ENCODE peak calls at places on chromosomes 5 and 9, in eight cellular contexts. G is H9; B is PC-9; Z is CD8-positive, alpha-beta memory T cell; R is uterus; C is SK-N-SH; Q is lower lobe of right lung; E is stomach. L is an unnamed sample.

GRCh38 chr9:113474372-113474771 is 10.8 kb downstream of the RGS3 start:
- DNase-seq in G (no peak), B (no peak), Z (no peak), R (no peak), C (peak; percentile 60), Q (no peak), E (no peak), L (no peak)

GRCh38 chr5:116765441-116765840 is 190.8 kb upstream of the SEMA6A start:
- DNase-seq in G (no peak), B (no peak), Z (no peak), R (no peak), C (no peak), Q (no peak), E (no peak), L (no peak)

GRCh38 chr5:64497390-64497789 is 8.4 kb upstream of the RGS7BP start:
- DNase-seq in G (no peak), B (no peak), Z (no peak), R (no peak), C (no peak), Q (no peak), E (no peak), L (no peak)

GRCh38 chr5:80177236-80177635 is 78.6 kb downstream of the SERINC5 start:
- DNase-seq in G (no peak), B (no peak), Z (no peak), R (no peak), C (no peak), Q (no peak), E (no peak), L (no peak)

GRCh38 chr5:142664634-142665033 is 21.3 kb downstream of the FGF1 start:
- DNase-seq in G (no peak), B (no peak), Z (no peak), R (no peak), C (no peak), Q (peak; percentile 55), E (no peak), L (no peak)

GRCh38 chr9:69153707-69154521 is 20.2 kb upstream of the TJP2 start:
- DNase-seq in G (peak; percentile 26), B (no peak), Z (no peak), R (no peak), C (no peak), Q (no peak), E (no peak), L (no peak)

GRCh38 chr9:104780796-104781395 is 17.0 kb downstream of the NIPSNAP3B start:
- DNase-seq in G (no peak), B (peak; percentile 43), Z (no peak), R (no peak), C (no peak), Q (no peak), E (no peak), L (no peak)

GRCh38 chr9:81292056-81292805 is 397.1 kb downstream of the TLE1 start:
- DNase-seq in G (peak; percentile 26), B (no peak), Z (no peak), R (no peak), C (no peak), Q (no peak), E (no peak), L (no peak)

GRCh38 chr9:133980864-133981588 is 11.1 kb downstream of the VAV2 start:
- DNase-seq in G (no peak), B (no peak), Z (no peak), R (no peak), C (peak; percentile 45), Q (peak; percentile 29), E (no peak), L (no peak)

GRCh38 chr5:60382761-60383160 is 317.2 kb downstream of the DEPDC1B start:
- DNase-seq in G (no peak), B (no peak), Z (no peak), R (no peak), C (peak; percentile 16), Q (no peak), E (no peak), L (no peak)

GRCh38 chr9:38639577-38639940 is 19.2 kb upstream of the ANKRD18A start:
- DNase-seq in G (no peak), B (no peak), Z (no peak), R (no peak), C (no peak), Q (no peak), E (no peak), L (no peak)

GRCh38 chr5:172105811-172106210 is 82.2 kb downstream of the STK10 start:
- DNase-seq in G (no peak), B (no peak), Z (no peak), R (no peak), C (no peak), Q (peak; percentile 35), E (no peak), L (no peak)

GRCh38 chr5:145979270-145980223 is 43.2 kb downstream of the SH3RF2 start:
- DNase-seq in G (no peak), B (no peak), Z (no peak), R (no peak), C (no peak), Q (no peak), E (peak; percentile 63), L (no peak)

GRCh38 chr5:145978672-145979071 is 42.3 kb downstream of the SH3RF2 start:
- DNase-seq in G (no peak), B (no peak), Z (no peak), R (no peak), C (no peak), Q (no peak), E (peak; percentile 71), L (peak; percentile 18)

GRCh38 chr5:145981612-145982571 is 45.5 kb downstream of the SH3RF2 start:
- DNase-seq in G (no peak), B (peak; percentile 89), Z (no peak), R (no peak), C (no peak), Q (peak; percentile 55), E (peak; percentile 63), L (no peak)

GRCh38 chr5:145980718-145981117 is 44.3 kb downstream of the SH3RF2 start:
- DNase-seq in G (no peak), B (no peak), Z (no peak), R (no peak), C (no peak), Q (no peak), E (no peak), L (no peak)

GRCh38 chr5:145980257-145980656 is 43.9 kb downstream of the SH3RF2 start:
- DNase-seq in G (no peak), B (no peak), Z (no peak), R (no peak), C (no peak), Q (no peak), E (no peak), L (no peak)
- H3K4me1 ChIP-seq in G (peaks cover 8% of the 10 kb centered on the region), B (peaks cover 64% of the 10 kb centered on the region), Z (no peaks in the 10 kb centered on the region), R (no peaks in the 10 kb centered on the region), C (peaks cover 19% of the 10 kb centered on the region), Q (peaks cover 19% of the 10 kb centered on the region), E (peaks cover 65% of the 10 kb centered on the region), L (peaks cover 59% of the 10 kb centered on the region)

DNA sequence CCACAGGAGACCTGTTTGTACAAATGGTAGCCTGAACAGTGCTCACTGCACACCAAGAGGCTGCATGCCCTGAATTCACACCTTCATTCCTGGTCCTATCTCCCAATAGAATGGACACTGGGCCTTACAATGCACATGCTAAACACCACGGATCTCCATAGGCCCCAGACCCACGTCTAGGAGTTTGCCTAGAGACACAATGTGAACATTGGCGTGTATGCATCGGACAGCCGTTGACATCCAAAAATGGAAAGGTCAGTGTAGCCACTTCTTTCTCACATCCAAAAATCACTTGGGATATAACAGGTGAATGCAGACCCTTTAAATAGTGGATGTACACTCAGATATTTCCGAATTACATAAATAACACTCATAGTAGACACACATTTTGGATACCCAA is 927 bp downstream of the PAX5 start:
- DNase-seq in G (no peak), B (no peak), Z (no peak), R (no peak), C (no peak), Q (no peak), E (no peak), L (no peak)
- H3K27me3 ChIP-seq in G (peaks cover 84% of the 10 kb centered on the region), B (peaks cover 5% of the 10 kb centered on the region), Z (peaks cover 86% of the 10 kb centered on the region), R (peaks cover 42% of the 10 kb centered on the region), C (peaks cover 77% of the 10 kb centered on the region), Q (peaks cover 100% of the 10 kb centered on the region), E (peaks cover 100% of the 10 kb centered on the region), L (peaks cover 100% of the 10 kb centered on the region)

GRCh38 chr9:89865981-89866380 is 261.2 kb downstream of the GADD45G start:
- DNase-seq in G (no peak), B (no peak), Z (no peak), R (no peak), C (no peak), Q (peak; percentile 39), E (no peak), L (no peak)

GRCh38 chr9:89870207-89870606 is 265.4 kb downstream of the GADD45G start:
- DNase-seq in G (no peak), B (no peak), Z (no peak), R (peak; percentile 50), C (no peak), Q (peak; percentile 3), E (peak; percentile 7), L (no peak)

GRCh38 chr9:89865357-89865756 is 260.5 kb downstream of the GADD45G start:
- DNase-seq in G (no peak), B (no peak), Z (no peak), R (no peak), C (no peak), Q (peak; percentile 15), E (no peak), L (no peak)

GRCh38 chr9:89869774-89870173 is 265.0 kb downstream of the GADD45G start:
- DNase-seq in G (no peak), B (no peak), Z (no peak), R (no peak), C (no peak), Q (peak; percentile 16), E (no peak), L (no peak)

DNA sequence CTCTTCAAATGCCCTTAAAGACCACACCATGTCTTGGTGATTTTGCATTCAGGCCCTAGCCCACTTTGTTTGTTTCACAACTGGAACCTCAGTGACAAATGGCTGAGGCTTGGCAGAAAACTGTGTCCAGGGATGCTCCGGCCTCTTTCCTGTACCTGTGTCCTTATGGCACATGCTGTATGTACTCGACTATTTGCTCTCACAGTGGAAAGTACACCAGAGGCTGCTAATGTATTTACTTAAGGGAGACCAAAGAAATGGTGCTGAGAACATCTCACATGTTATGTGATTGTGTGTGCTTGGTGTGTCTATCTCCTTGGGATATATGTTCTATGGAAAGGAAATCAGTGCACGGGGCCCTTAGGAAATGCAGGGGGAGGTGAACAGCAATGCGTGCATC is 263.3 kb downstream of the GADD45G start:
- DNase-seq in G (no peak), B (no peak), Z (no peak), R (no peak), C (no peak), Q (no peak), E (no peak), L (no peak)
- H3K4me1 ChIP-seq in G (no peaks in the 10 kb centered on the region), B (no peaks in the 10 kb centered on the region), Z (no peaks in the 10 kb centered on the region), R (peaks cover 3% of the 10 kb centered on the region), C (no peaks in the 10 kb centered on the region), Q (peaks cover 3% of the 10 kb centered on the region), E (peaks cover 14% of the 10 kb centered on the region), L (peaks cover 11% of the 10 kb centered on the region)

GRCh38 chr5:66840527-66841013 is 244.4 kb downstream of the MAST4 start:
- DNase-seq in G (no peak), B (peak; percentile 77), Z (no peak), R (no peak), C (no peak), Q (no peak), E (no peak), L (no peak)

GRCh38 chr5:66843065-66843464 is 246.9 kb downstream of the MAST4 start:
- DNase-seq in G (no peak), B (no peak), Z (no peak), R (no peak), C (no peak), Q (no peak), E (no peak), L (no peak)

GRCh38 chr5:66842540-66842939 is 246.3 kb downstream of the MAST4 start:
- DNase-seq in G (no peak), B (no peak), Z (no peak), R (no peak), C (no peak), Q (no peak), E (no peak), L (no peak)

GRCh38 chr5:66841264-66841663 is 245.1 kb downstream of the MAST4 start:
- DNase-seq in G (no peak), B (no peak), Z (no peak), R (no peak), C (no peak), Q (no peak), E (no peak), L (no peak)
- H3K27me3 ChIP-seq in G (peaks cover 3% of the 10 kb centered on the region), B (no peaks in the 10 kb centered on the region), Z (no peaks in the 10 kb centered on the region), R (no peaks in the 10 kb centered on the region), C (no peaks in the 10 kb centered on the region), Q (no peaks in the 10 kb centered on the region), E (no peaks in the 10 kb centered on the region), L (no peaks in the 10 kb centered on the region)

L was measured in heart right ventricle.